ENCODE peak calls at places on chromosomes 3 and 15, in five cellular contexts. One of them, this sample, is unnamed.

GRCh38 chr15:39919740-39920509 is at the start of gene GPR176:
- DNase-seq in HEK293T: peak
- DNase-seq in H1: no peak
- DNase-seq in GM12878: no peak
- DNase-seq in HepG2: no peak
- DNase-seq in this sample: no peak

GRCh38 chr3:4853749-4854140 is 125.5 kb upstream of the BHLHE40 start:
- DNase-seq in GM12878: no peak
- DNase-seq in H1: no peak
- DNase-seq in HepG2: no peak
- DNase-seq in HEK293T: no peak
- DNase-seq in this sample: no peak

GRCh38 chr3:32614956-32615355 is 44.3 kb upstream of the DYNC1LI1 start:
- DNase-seq in H1: no peak
- DNase-seq in HepG2: no peak
- DNase-seq in GM12878: no peak
- DNase-seq in HEK293T: no peak
- DNase-seq in this sample: no peak

GRCh38 chr3:81451611-81452010 is 309.8 kb downstream of the GBE1 start:
- DNase-seq in H1: no peak
- DNase-seq in HEK293T: no peak
- DNase-seq in HepG2: no peak
- DNase-seq in GM12878: no peak
- DNase-seq in this sample: no peak

GRCh38 chr15:70923311-70924080 is 30.9 kb downstream of the LRRC49 start:
- DNase-seq in HepG2: no peak
- DNase-seq in HEK293T: no peak
- DNase-seq in GM12878: no peak
- DNase-seq in H1: no peak
- DNase-seq in this sample: no peak

GRCh38 chr3:73637042-73637441 is 12.3 kb upstream of the PDZRN3 start:
- DNase-seq in HepG2: no peak
- DNase-seq in HEK293T: no peak
- DNase-seq in GM12878: no peak
- DNase-seq in H1: no peak
- DNase-seq in this sample: no peak

GRCh38 chr3:113241292-113242033 is 30.1 kb downstream of the BOC start:
- DNase-seq in HepG2: no peak
- DNase-seq in HEK293T: no peak
- DNase-seq in H1: peak
- DNase-seq in GM12878: no peak
- DNase-seq in this sample: peak

GRCh38 chr15:101710806-101711205 is 13.5 kb downstream of the TARS3 start:
- DNase-seq in HEK293T: no peak
- DNase-seq in GM12878: no peak
- DNase-seq in HepG2: peak
- DNase-seq in H1: no peak
- DNase-seq in this sample: peak

GRCh38 chr15:33243869-33244268 is 49.4 kb upstream of the FMN1 start:
- DNase-seq in HepG2: peak
- DNase-seq in HEK293T: no peak
- DNase-seq in GM12878: no peak
- DNase-seq in H1: no peak
- DNase-seq in this sample: no peak

GRCh38 chr3:19065027-19065426 is 83.3 kb upstream of the KCNH8 start:
- DNase-seq in HEK293T: peak
- DNase-seq in HepG2: peak
- DNase-seq in GM12878: no peak
- DNase-seq in H1: no peak
- DNase-seq in this sample: no peak

GRCh38 chr3:169811606-169812123 is 1.0 kb upstream of the LRRIQ4 start:
- DNase-seq in HepG2: no peak
- DNase-seq in GM12878: no peak
- DNase-seq in HEK293T: peak
- DNase-seq in H1: no peak
- DNase-seq in this sample: no peak

GRCh38 chr3:151918253-151919029 is 45.0 kb downstream of the SUCNR1 start:
- DNase-seq in HepG2: peak
- DNase-seq in GM12878: peak
- DNase-seq in HEK293T: peak
- DNase-seq in H1: no peak
- DNase-seq in this sample: no peak

GRCh38 chr15:86541540-86541939 is 461.9 kb downstream of the AGBL1 start:
- DNase-seq in HEK293T: no peak
- DNase-seq in H1: no peak
- DNase-seq in HepG2: no peak
- DNase-seq in GM12878: no peak
- DNase-seq in this sample: no peak

GRCh38 chr15:101499863-101500713 is 10.6 kb upstream of the PCSK6 start:
- DNase-seq in GM12878: peak
- DNase-seq in H1: no peak
- DNase-seq in HepG2: no peak
- DNase-seq in HEK293T: no peak
- DNase-seq in this sample: no peak

GRCh38 chr3:43001094-43001553 is 22.0 kb downstream of the GASK1A start:
- DNase-seq in HEK293T: no peak
- DNase-seq in GM12878: no peak
- DNase-seq in HepG2: peak
- DNase-seq in H1: no peak
- DNase-seq in this sample: no peak

GRCh38 chr15:88141490-88141889 is 115.0 kb downstream of the NTRK3 start:
- DNase-seq in HepG2: no peak
- DNase-seq in GM12878: no peak
- DNase-seq in HEK293T: no peak
- DNase-seq in H1: no peak
- DNase-seq in this sample: no peak

GRCh38 chr3:172166890-172167289 is 127.5 kb downstream of the FNDC3B start:
- DNase-seq in GM12878: no peak
- DNase-seq in HEK293T: no peak
- DNase-seq in H1: no peak
- DNase-seq in HepG2: no peak
- DNase-seq in this sample: no peak

GRCh38 chr15:66935121-66935520 is 130.3 kb upstream of the SMAD3 start:
- DNase-seq in HEK293T: no peak
- DNase-seq in HepG2: no peak
- DNase-seq in H1: no peak
- DNase-seq in GM12878: no peak
- DNase-seq in this sample: no peak

GRCh38 chr15:76203346-76203745 is 107.9 kb downstream of the ETFA start:
- DNase-seq in HepG2: no peak
- DNase-seq in H1: no peak
- DNase-seq in HEK293T: no peak
- DNase-seq in GM12878: no peak
- DNase-seq in this sample: no peak

GRCh38 chr3:8741581-8742355 is 8.2 kb downstream of the CAV3 start:
- DNase-seq in HEK293T: peak
- DNase-seq in GM12878: no peak
- DNase-seq in H1: peak
- DNase-seq in HepG2: peak
- DNase-seq in this sample: peak

GRCh38 chr3:17307482-17307881 is 422.7 kb downstream of the PLCL2 start:
- DNase-seq in GM12878: no peak
- DNase-seq in HEK293T: no peak
- DNase-seq in H1: no peak
- DNase-seq in HepG2: no peak
- DNase-seq in this sample: no peak

GRCh38 chr15:71654714-71655174 is 155.6 kb upstream of the NR2E3 start:
- DNase-seq in HEK293T: no peak
- DNase-seq in HepG2: peak
- DNase-seq in GM12878: no peak
- DNase-seq in H1: no peak
- DNase-seq in this sample: no peak

GRCh38 chr3:12345584-12346494 is 57.0 kb downstream of the PPARG start:
- DNase-seq in GM12878: no peak
- DNase-seq in H1: no peak
- DNase-seq in HepG2: no peak
- DNase-seq in HEK293T: no peak
- DNase-seq in this sample: no peak

GRCh38 chr3:51718547-51719412 is 11.9 kb downstream of the GRM2 start:
- DNase-seq in H1: peak
- DNase-seq in GM12878: peak
- DNase-seq in HepG2: peak
- DNase-seq in HEK293T: peak
- DNase-seq in this sample: peak

GRCh38 chr3:42880601-42881451 is 5.1 kb upstream of the CYP8B1 start:
- DNase-seq in GM12878: peak
- DNase-seq in HEK293T: peak
- DNase-seq in H1: peak
- DNase-seq in HepG2: peak
- DNase-seq in this sample: peak

GRCh38 chr3:45367451-45367850 is 20.9 kb upstream of the LARS2 start:
- DNase-seq in GM12878: no peak
- DNase-seq in HEK293T: no peak
- DNase-seq in H1: no peak
- DNase-seq in HepG2: no peak
- DNase-seq in this sample: no peak

GRCh38 chr15:80934761-80935221 is 54.8 kb downstream of the MESD start:
- DNase-seq in H1: no peak
- DNase-seq in HepG2: no peak
- DNase-seq in GM12878: no peak
- DNase-seq in HEK293T: no peak
- DNase-seq in this sample: peak

GRCh38 chr3:10319251-10319650 is 1.7 kb downstream of the SEC13 start:
- DNase-seq in HEK293T: no peak
- DNase-seq in H1: no peak
- DNase-seq in GM12878: no peak
- DNase-seq in HepG2: no peak
- DNase-seq in this sample: no peak

GRCh38 chr15:98801234-98801561 is 152.9 kb downstream of the IGF1R start:
- DNase-seq in GM12878: no peak
- DNase-seq in HepG2: no peak
- DNase-seq in H1: no peak
- DNase-seq in HEK293T: no peak
- DNase-seq in this sample: peak

GRCh38 chr15:99037646-99038045 is 30.1 kb upstream of the PGPEP1L start:
- DNase-seq in HEK293T: no peak
- DNase-seq in H1: no peak
- DNase-seq in HepG2: no peak
- DNase-seq in GM12878: no peak
- DNase-seq in this sample: no peak

GRCh38 chr3:188635258-188636038 is 481.5 kb downstream of the LPP start:
- DNase-seq in HEK293T: no peak
- DNase-seq in H1: no peak
- DNase-seq in GM12878: no peak
- DNase-seq in HepG2: no peak
- DNase-seq in this sample: no peak

DNA sequence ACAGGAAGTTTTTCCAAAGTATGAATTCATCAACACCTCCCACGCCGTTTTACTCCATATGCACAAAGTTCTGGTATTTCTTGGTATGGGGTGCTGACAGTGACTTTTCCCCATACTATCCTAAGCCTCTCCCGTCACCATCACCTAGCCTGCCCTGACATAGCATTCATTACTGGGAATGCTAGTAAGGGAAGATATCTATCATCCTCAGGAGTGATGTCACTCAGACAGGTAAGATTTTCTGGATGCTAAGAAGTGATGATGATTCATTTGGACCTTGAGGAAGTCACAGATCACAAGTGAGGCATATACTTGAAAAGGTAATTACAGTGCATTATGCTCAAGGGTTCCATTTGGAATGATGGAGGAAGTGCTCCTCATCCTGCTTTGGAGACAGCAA is 355.1 kb upstream of the STAC start:
- DNase-seq in H1: no peak
- DNase-seq in HEK293T: no peak
- DNase-seq in GM12878: no peak
- DNase-seq in HepG2: no peak
- DNase-seq in this sample: no peak
- TF ChIP-seq SUZ12 in H1: no peak
- TF ChIP-seq SUZ12 in HEK293T: no peak
- TF ChIP-seq SUZ12 in GM12878: no peak
- TF ChIP-seq SUZ12 in HepG2: no peak
- TF ChIP-seq SUZ12 in this sample: no peak

GRCh38 chr3:38323060-38323459 is 23.5 kb upstream of the XYLB start:
- DNase-seq in HEK293T: no peak
- DNase-seq in H1: no peak
- DNase-seq in GM12878: no peak
- DNase-seq in HepG2: no peak
- DNase-seq in this sample: no peak

GRCh38 chr3:38325256-38325655 is 21.3 kb upstream of the XYLB start:
- DNase-seq in GM12878: no peak
- DNase-seq in H1: no peak
- DNase-seq in HEK293T: no peak
- DNase-seq in HepG2: no peak
- DNase-seq in this sample: no peak

GRCh38 chr3:38331257-38332022 is 15.1 kb upstream of the XYLB start:
- DNase-seq in HepG2: no peak
- DNase-seq in HEK293T: no peak
- DNase-seq in H1: no peak
- DNase-seq in GM12878: no peak
- DNase-seq in this sample: no peak

GRCh38 chr3:38332202-38332601 is 14.4 kb upstream of the XYLB start:
- DNase-seq in HEK293T: no peak
- DNase-seq in HepG2: no peak
- DNase-seq in H1: no peak
- DNase-seq in GM12878: no peak
- DNase-seq in this sample: no peak

GRCh38 chr3:38327335-38328009 is 19.1 kb upstream of the XYLB start:
- DNase-seq in HEK293T: no peak
- DNase-seq in H1: no peak
- DNase-seq in HepG2: no peak
- DNase-seq in GM12878: no peak
- DNase-seq in this sample: no peak
- TF ChIP-seq SUZ12 in HEK293T: no peak
- TF ChIP-seq SUZ12 in H1: no peak
- TF ChIP-seq SUZ12 in HepG2: no peak
- TF ChIP-seq SUZ12 in GM12878: no peak
- TF ChIP-seq SUZ12 in this sample: no peak

GRCh38 chr3:86481031-86481430 is 509.9 kb downstream of the VGLL3 start:
- DNase-seq in HepG2: no peak
- DNase-seq in H1: no peak
- DNase-seq in HEK293T: no peak
- DNase-seq in GM12878: no peak
- DNase-seq in this sample: no peak
- TF ChIP-seq SUZ12 in HepG2: no peak
- TF ChIP-seq SUZ12 in H1: no peak
- TF ChIP-seq SUZ12 in HEK293T: no peak
- TF ChIP-seq SUZ12 in GM12878: no peak
- TF ChIP-seq SUZ12 in this sample: no peak

GRCh38 chr15:41367418-41367817 is 34.7 kb downstream of the NUSAP1 start:
- DNase-seq in GM12878: no peak
- DNase-seq in HEK293T: no peak
- DNase-seq in HepG2: no peak
- DNase-seq in H1: no peak
- DNase-seq in this sample: no peak
- TF ChIP-seq SUZ12 in GM12878: no peak
- TF ChIP-seq SUZ12 in HEK293T: no peak
- TF ChIP-seq SUZ12 in HepG2: no peak
- TF ChIP-seq SUZ12 in H1: no peak
- TF ChIP-seq SUZ12 in this sample: no peak